ENCODE peak calls at places on chromosomes 7 and 10, in six cellular contexts. One of them, this sample, is unnamed. For H3K27me3 and H3K36me3, the result is how much of the 10 kb centered on the place peaks cover.

GRCh38 chr7:51246258-51247245 is 70.1 kb downstream of the COBL start:
- DNase-seq in lung: no peak
- DNase-seq in colonic mucosa: no peak
- DNase-seq in HAP-1: no peak
- DNase-seq in heart right ventricle: peak
- DNase-seq in IMR-90: no peak
- DNase-seq in this sample: no peak

GRCh38 chr7:156147104-156147503 is 334.8 kb upstream of the SHH start:
- DNase-seq in lung: no peak
- DNase-seq in colonic mucosa: no peak
- DNase-seq in HAP-1: no peak
- DNase-seq in heart right ventricle: no peak
- DNase-seq in IMR-90: no peak
- DNase-seq in this sample: no peak

GRCh38 chr7:91288208-91288824 is 24.1 kb downstream of the FZD1 start:
- DNase-seq in lung: no peak
- DNase-seq in colonic mucosa: peak
- DNase-seq in HAP-1: peak
- DNase-seq in heart right ventricle: peak
- DNase-seq in IMR-90: no peak
- DNase-seq in this sample: no peak

GRCh38 chr10:4648968-4649367 is 177.0 kb upstream of the AKR1E2 start:
- DNase-seq in lung: no peak
- DNase-seq in colonic mucosa: no peak
- DNase-seq in HAP-1: no peak
- DNase-seq in heart right ventricle: no peak
- DNase-seq in IMR-90: no peak
- DNase-seq in this sample: no peak

GRCh38 chr10:74150151-74151056 is at the start of gene AP3M1:
- DNase-seq in lung: peak
- DNase-seq in colonic mucosa: peak
- DNase-seq in HAP-1: no peak
- DNase-seq in heart right ventricle: peak
- DNase-seq in IMR-90: no peak
- DNase-seq in this sample: peak

GRCh38 chr10:79608505-79609375 is 2.0 kb upstream of the SFTPA1 start:
- DNase-seq in lung: no peak
- DNase-seq in colonic mucosa: peak
- DNase-seq in HAP-1: no peak
- DNase-seq in heart right ventricle: peak
- DNase-seq in IMR-90: peak
- DNase-seq in this sample: peak

GRCh38 chr7:50792342-50793114 is 9.8 kb upstream of the GRB10 start:
- DNase-seq in lung: peak
- DNase-seq in colonic mucosa: no peak
- DNase-seq in HAP-1: peak
- DNase-seq in heart right ventricle: peak
- DNase-seq in IMR-90: peak
- DNase-seq in this sample: peak

GRCh38 chr10:99346247-99346646 is 17.1 kb downstream of the CNNM1 start:
- DNase-seq in lung: no peak
- DNase-seq in colonic mucosa: no peak
- DNase-seq in HAP-1: no peak
- DNase-seq in heart right ventricle: no peak
- DNase-seq in IMR-90: peak
- DNase-seq in this sample: no peak

GRCh38 chr7:82012453-82012852 is 242.6 kb upstream of the HGF start:
- DNase-seq in lung: no peak
- DNase-seq in colonic mucosa: no peak
- DNase-seq in HAP-1: no peak
- DNase-seq in heart right ventricle: no peak
- DNase-seq in IMR-90: peak
- DNase-seq in this sample: no peak

GRCh38 chr7:17041324-17041723 is 159.5 kb upstream of the AGR3 start:
- DNase-seq in lung: no peak
- DNase-seq in colonic mucosa: no peak
- DNase-seq in HAP-1: no peak
- DNase-seq in heart right ventricle: no peak
- DNase-seq in IMR-90: peak
- DNase-seq in this sample: no peak

GRCh38 chr7:122886357-122887081 is at the start of gene CADPS2:
- DNase-seq in lung: peak
- DNase-seq in colonic mucosa: peak
- DNase-seq in HAP-1: peak
- DNase-seq in heart right ventricle: peak
- DNase-seq in IMR-90: peak
- DNase-seq in this sample: peak

GRCh38 chr10:3781458-3782098 is 3.4 kb downstream of the KLF6 start:
- DNase-seq in lung: no peak
- DNase-seq in colonic mucosa: peak
- DNase-seq in HAP-1: no peak
- DNase-seq in heart right ventricle: peak
- DNase-seq in IMR-90: peak
- DNase-seq in this sample: peak

GRCh38 chr7:134605978-134606923 is 40.4 kb upstream of the BPGM start:
- DNase-seq in lung: peak
- DNase-seq in colonic mucosa: peak
- DNase-seq in HAP-1: peak
- DNase-seq in heart right ventricle: peak
- DNase-seq in IMR-90: peak
- DNase-seq in this sample: peak

GRCh38 chr10:102289356-102289755 is 44.0 kb downstream of the GBF1 start:
- DNase-seq in lung: no peak
- DNase-seq in colonic mucosa: no peak
- DNase-seq in HAP-1: no peak
- DNase-seq in heart right ventricle: no peak
- DNase-seq in IMR-90: no peak
- DNase-seq in this sample: no peak

GRCh38 chr7:17580141-17580540 is 281.7 kb downstream of the AHR start:
- DNase-seq in lung: no peak
- DNase-seq in colonic mucosa: no peak
- DNase-seq in HAP-1: no peak
- DNase-seq in heart right ventricle: no peak
- DNase-seq in IMR-90: peak
- DNase-seq in this sample: no peak

GRCh38 chr10:119522747-119523426 is 19.6 kb downstream of the RGS10 start:
- DNase-seq in lung: peak
- DNase-seq in colonic mucosa: no peak
- DNase-seq in HAP-1: no peak
- DNase-seq in heart right ventricle: no peak
- DNase-seq in IMR-90: no peak
- DNase-seq in this sample: peak

GRCh38 chr7:73718905-73719805 is at the start of gene STX1A:
- DNase-seq in lung: no peak
- DNase-seq in colonic mucosa: peak
- DNase-seq in HAP-1: peak
- DNase-seq in heart right ventricle: peak
- DNase-seq in IMR-90: peak
- DNase-seq in this sample: peak

GRCh38 chr7:73718438-73718881 is 1.0 kb downstream of the STX1A start:
- DNase-seq in lung: no peak
- DNase-seq in colonic mucosa: no peak
- DNase-seq in HAP-1: no peak
- DNase-seq in heart right ventricle: no peak
- DNase-seq in IMR-90: no peak
- DNase-seq in this sample: no peak

GRCh38 chr7:73717025-73717807 is 2.3 kb downstream of the STX1A start:
- DNase-seq in lung: no peak
- DNase-seq in colonic mucosa: no peak
- DNase-seq in HAP-1: no peak
- DNase-seq in heart right ventricle: no peak
- DNase-seq in IMR-90: peak
- DNase-seq in this sample: no peak

GRCh38 chr7:73716318-73716890 is 3.1 kb downstream of the STX1A start:
- DNase-seq in lung: no peak
- DNase-seq in colonic mucosa: no peak
- DNase-seq in HAP-1: no peak
- DNase-seq in heart right ventricle: no peak
- DNase-seq in IMR-90: no peak
- DNase-seq in this sample: no peak

DNA sequence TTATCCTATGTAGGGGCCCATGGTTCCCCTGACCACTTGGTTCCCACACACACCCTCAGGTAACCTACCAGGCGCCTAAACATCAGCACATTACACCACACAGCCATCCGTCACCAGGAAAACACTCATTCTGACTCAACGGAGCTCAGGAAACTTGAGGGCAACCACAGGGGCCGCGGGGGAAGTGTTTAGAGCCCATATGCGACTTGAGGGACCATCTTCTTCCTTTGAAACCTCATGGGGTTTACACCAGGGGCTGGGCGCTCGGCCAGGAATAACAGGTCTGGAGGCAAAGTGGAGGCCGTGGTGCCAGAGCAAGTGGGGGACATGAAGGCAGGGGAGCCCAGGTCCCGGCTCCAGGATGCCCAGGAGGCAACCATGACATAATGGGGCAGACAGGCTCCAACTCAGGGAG is 1.5 kb downstream of the STX1A start:
- DNase-seq in lung: no peak
- DNase-seq in colonic mucosa: no peak
- DNase-seq in HAP-1: no peak
- DNase-seq in heart right ventricle: no peak
- DNase-seq in IMR-90: peak
- DNase-seq in this sample: no peak
- H3K4me3 ChIP-seq in lung: no peak
- H3K4me3 ChIP-seq in colonic mucosa: no peak
- H3K4me3 ChIP-seq in HAP-1: peak
- H3K4me3 ChIP-seq in heart right ventricle: peak
- H3K4me3 ChIP-seq in IMR-90: no peak
- H3K4me3 ChIP-seq in this sample: no peak

DNA sequence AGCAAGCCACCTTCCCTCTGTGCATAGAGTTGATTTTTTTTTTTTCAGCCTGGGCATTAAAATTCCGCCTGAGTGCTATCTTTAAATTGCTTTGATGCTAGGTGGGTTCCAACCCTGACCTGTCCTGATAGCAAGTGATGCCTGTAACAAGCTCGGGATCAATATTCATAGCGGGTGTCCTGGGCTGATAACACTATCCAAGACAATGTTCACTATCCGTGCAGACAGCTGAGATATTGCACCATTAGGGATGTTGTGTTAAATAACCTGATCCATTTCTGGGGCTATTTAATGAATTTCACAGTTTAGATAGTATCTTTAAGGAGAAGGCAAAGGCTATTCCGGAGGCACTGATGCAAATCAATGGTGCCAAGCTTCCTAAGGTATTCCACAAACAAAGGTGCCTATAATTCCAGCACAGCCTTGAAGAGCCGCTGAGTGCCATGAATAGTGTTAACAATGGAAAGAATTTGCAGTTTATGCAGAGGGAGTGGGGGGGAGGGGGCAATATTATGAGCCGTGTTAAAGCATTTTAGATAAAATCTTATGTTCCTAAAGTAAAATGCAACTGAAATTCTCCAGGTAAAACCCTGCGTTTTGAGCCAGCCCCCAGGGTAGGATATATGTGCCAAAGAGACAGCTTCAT is 4.3 kb upstream of the NKX1-2 start:
- DNase-seq in lung: no peak
- DNase-seq in colonic mucosa: no peak
- DNase-seq in HAP-1: peak
- DNase-seq in heart right ventricle: no peak
- DNase-seq in IMR-90: no peak
- DNase-seq in this sample: no peak
- H3K27me3 ChIP-seq in lung: under half
- H3K27me3 ChIP-seq in colonic mucosa: under half
- H3K27me3 ChIP-seq in HAP-1: under half
- H3K27me3 ChIP-seq in heart right ventricle: half or more
- H3K27me3 ChIP-seq in IMR-90: half or more
- H3K27me3 ChIP-seq in this sample: under half

GRCh38 chr7:99562832-99563231 is 4.4 kb downstream of the ZNF655 start:
- DNase-seq in lung: peak
- DNase-seq in colonic mucosa: peak
- DNase-seq in HAP-1: no peak
- DNase-seq in heart right ventricle: no peak
- DNase-seq in IMR-90: peak
- DNase-seq in this sample: no peak

GRCh38 chr7:99561735-99562051 is 3.3 kb downstream of the ZNF655 start:
- DNase-seq in lung: no peak
- DNase-seq in colonic mucosa: no peak
- DNase-seq in HAP-1: no peak
- DNase-seq in heart right ventricle: no peak
- DNase-seq in IMR-90: no peak
- DNase-seq in this sample: no peak

GRCh38 chr7:99560834-99561734 is 2.6 kb downstream of the ZNF655 start:
- DNase-seq in lung: no peak
- DNase-seq in colonic mucosa: no peak
- DNase-seq in HAP-1: no peak
- DNase-seq in heart right ventricle: no peak
- DNase-seq in IMR-90: no peak
- DNase-seq in this sample: no peak

GRCh38 chr7:99563650-99564049 is 5.2 kb downstream of the ZNF655 start:
- DNase-seq in lung: no peak
- DNase-seq in colonic mucosa: no peak
- DNase-seq in HAP-1: no peak
- DNase-seq in heart right ventricle: no peak
- DNase-seq in IMR-90: peak
- DNase-seq in this sample: no peak

DNA sequence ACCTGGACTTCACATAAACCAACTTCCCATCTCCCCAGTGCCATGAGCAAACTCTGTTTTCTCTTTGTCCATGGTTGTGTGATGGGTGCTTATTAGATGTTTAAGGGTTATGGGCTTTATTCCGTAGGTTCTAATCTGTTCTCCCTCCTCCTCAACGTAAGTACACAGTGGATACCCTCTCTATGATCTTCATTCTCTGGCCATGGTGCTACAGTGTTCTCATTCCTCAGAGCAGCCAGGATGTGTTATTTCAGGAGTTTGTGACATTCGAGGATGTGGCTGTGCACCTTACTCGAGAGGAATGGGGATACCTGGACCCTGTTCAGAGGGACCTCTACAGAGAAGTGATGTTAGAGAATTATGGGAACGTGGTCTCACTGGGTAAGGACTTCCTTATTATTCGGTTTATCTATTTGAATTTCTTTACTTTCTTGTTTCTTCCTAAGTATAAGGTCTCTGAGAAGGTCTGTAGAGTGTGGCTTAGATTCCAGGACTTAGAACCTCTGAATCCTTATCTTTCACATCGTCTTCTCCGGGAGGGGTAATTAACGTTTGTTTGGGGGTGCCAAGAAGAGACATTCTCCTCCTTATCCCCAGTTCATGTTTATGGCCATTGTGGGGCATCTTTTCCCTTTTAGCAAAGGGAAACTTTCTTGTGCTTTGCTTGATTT is 3.8 kb downstream of the ZNF655 start:
- DNase-seq in lung: no peak
- DNase-seq in colonic mucosa: no peak
- DNase-seq in HAP-1: no peak
- DNase-seq in heart right ventricle: no peak
- DNase-seq in IMR-90: no peak
- DNase-seq in this sample: no peak
- H3K36me3 ChIP-seq in lung: under half
- H3K36me3 ChIP-seq in colonic mucosa: under half
- H3K36me3 ChIP-seq in HAP-1: half or more
- H3K36me3 ChIP-seq in heart right ventricle: under half
- H3K36me3 ChIP-seq in IMR-90: under half
- H3K36me3 ChIP-seq in this sample: under half

DNA sequence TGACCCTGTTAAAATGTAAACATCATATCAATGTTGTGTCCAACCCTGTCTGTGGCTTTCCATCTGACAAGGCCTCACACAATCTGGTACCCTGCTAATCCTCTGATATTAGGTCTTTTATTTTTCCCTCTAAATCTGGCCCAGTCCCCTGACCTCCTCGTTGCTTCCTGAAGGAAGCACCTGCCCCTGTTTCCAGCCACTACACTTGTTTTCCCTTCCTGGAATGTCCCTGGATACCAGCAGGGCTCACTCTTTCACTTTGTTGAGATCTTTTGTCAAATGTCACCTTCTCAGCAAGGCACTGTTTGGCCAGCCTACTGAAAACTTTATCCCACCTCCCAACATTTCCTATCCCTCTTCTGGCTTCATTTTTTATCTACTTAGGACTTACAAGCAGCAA is 2.1 kb downstream of the SAMD9L start:
- DNase-seq in lung: no peak
- DNase-seq in colonic mucosa: no peak
- DNase-seq in HAP-1: no peak
- DNase-seq in heart right ventricle: no peak
- DNase-seq in IMR-90: no peak
- DNase-seq in this sample: no peak
- H3K4me3 ChIP-seq in lung: no peak
- H3K4me3 ChIP-seq in colonic mucosa: no peak
- H3K4me3 ChIP-seq in HAP-1: no peak
- H3K4me3 ChIP-seq in heart right ventricle: peak
- H3K4me3 ChIP-seq in IMR-90: no peak
- H3K4me3 ChIP-seq in this sample: no peak